ENCODE peak calls at places on chromosome 17, in seven cellular contexts. B is neural progenitor cell, N is retinal pigment epithelial cell, V is fibroblast of lung, X is right atrium auricular region, Y is IMR-90, Z is ovary. Q is an unnamed sample.

GRCh38 chr17:61058066-61058465 is 341.6 kb upstream of the TBX2 start:
- DNase-seq in B (no peak), N (no peak), V (no peak), X (no peak), Y (no peak), Z (no peak), Q (no peak)

GRCh38 chr17:230371-230770 is 48.9 kb upstream of the DOC2B start:
- DNase-seq in B (no peak), N (no peak), V (no peak), X (no peak), Y (no peak), Z (no peak), Q (no peak)

GRCh38 chr17:51748749-51749604 is 409.5 kb downstream of the CA10 start:
- DNase-seq in B (no peak), N (no peak), V (no peak), X (no peak), Y (no peak), Z (no peak), Q (no peak)

GRCh38 chr17:8153550-8153956 is 1.3 kb upstream of the PER1 start:
- DNase-seq in B (peak; percentile 41), N (peak; percentile 84), V (peak; percentile 98), X (peak; percentile 94), Y (peak; percentile 97), Z (peak; percentile 71), Q (peak; percentile 98)

GRCh38 chr17:67359960-67360817 is 6.2 kb downstream of the PSMD12 start:
- DNase-seq in B (peak; percentile 35), N (no peak), V (peak; percentile 30), X (no peak), Y (peak; percentile 45), Z (no peak), Q (peak; percentile 49)

GRCh38 chr17:34616148-34616547 is 36.8 kb downstream of the TMEM132E start:
- DNase-seq in B (peak; percentile 42), N (no peak), V (no peak), X (no peak), Y (no peak), Z (no peak), Q (no peak)

GRCh38 chr17:14699569-14700190 is 398.8 kb downstream of the HS3ST3B1 start:
- DNase-seq in B (peak; percentile 69), N (peak; percentile 50), V (no peak), X (no peak), Y (no peak), Z (no peak), Q (no peak)

GRCh38 chr17:8442310-8442709 is 6.6 kb downstream of the NDEL1 start:
- DNase-seq in B (no peak), N (no peak), V (no peak), X (no peak), Y (no peak), Z (no peak), Q (no peak)

GRCh38 chr17:66939461-66940114 is 24.9 kb upstream of the CACNG4 start:
- DNase-seq in B (no peak), N (peak; percentile 79), V (no peak), X (no peak), Y (no peak), Z (no peak), Q (no peak)

GRCh38 chr17:78736526-78737079 is 45.5 kb downstream of the CYTH1 start:
- DNase-seq in B (no peak), N (no peak), V (no peak), X (peak; percentile 85), Y (no peak), Z (no peak), Q (peak; percentile 57)

DNA sequence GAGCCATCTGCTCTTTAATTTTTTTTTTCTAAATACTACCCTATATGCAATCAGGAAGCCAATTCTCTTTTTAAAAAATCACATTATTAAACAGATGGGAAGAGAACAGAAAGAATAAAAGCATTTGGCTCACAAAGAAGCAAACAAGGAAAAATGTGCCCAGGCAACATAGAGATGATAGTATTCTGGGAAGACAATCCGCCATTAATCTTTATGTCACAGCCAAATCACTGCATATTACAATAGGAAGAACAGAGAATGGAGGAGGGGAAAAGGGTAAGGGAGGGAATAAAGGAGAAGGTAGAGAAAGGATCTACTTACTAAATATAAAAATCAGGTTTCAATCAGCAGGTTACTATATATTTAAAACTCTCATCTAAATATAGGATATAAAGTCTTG is 34.3 kb downstream of the STAT5B start:
- DNase-seq in B (no peak), N (no peak), V (no peak), X (no peak), Y (no peak), Z (no peak), Q (no peak)
- TF ChIP-seq CTCF in B (no peak), N (no peak), V (no peak), X (no peak), Y (no peak), Z (no peak), Q (no peak)

GRCh38 chr17:79842656-79843474 is 3.6 kb upstream of the CBX4 start:
- DNase-seq in B (peak; percentile 63), N (no peak), V (no peak), X (no peak), Y (no peak), Z (peak; percentile 60), Q (peak; percentile 15)
- H3K4me3 ChIP-seq in B (peak overlapping the region; percentile 56), N (no peak overlapping the region), V (no peak overlapping the region), X (peak overlapping the region; percentile 68), Y (no peak overlapping the region), Z (peak overlapping the region; percentile 46), Q (no peak overlapping the region)

GRCh38 chr17:44362964-44363612 is 565 bp downstream of the FAM171A2 start:
- DNase-seq in B (peak; percentile 63), N (no peak), V (no peak), X (no peak), Y (no peak), Z (no peak), Q (no peak)
- TF ChIP-seq CTCF in B (no peak), N (no peak), V (no peak), X (no peak), Y (no peak), Z (no peak), Q (no peak)

DNA sequence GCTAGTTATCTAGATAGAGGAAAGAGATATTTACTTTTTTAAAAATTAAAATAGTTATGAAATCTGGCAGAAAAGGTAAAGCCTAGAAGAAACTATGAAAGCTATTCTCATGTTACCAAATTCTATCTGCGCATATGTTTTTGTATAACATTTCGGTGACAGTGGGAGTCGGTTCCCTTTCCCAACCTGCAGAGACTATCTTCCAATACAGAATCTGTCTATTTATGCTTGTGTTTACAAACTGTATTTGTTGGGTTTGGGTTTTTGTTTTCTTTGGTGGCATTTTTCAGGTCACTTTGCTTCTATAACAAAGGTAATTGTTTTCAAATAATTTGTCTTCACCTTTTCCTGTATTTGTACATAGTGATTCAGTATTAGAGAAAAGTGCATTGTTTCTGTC is 69.8 kb downstream of the YPEL2 start:
- DNase-seq in B (no peak), N (no peak), V (no peak), X (no peak), Y (no peak), Z (no peak), Q (no peak)
- H3K4me3 ChIP-seq in B (no peak overlapping the region), N (no peak overlapping the region), V (no peak overlapping the region), X (no peak overlapping the region), Y (no peak overlapping the region), Z (no peak overlapping the region), Q (no peak overlapping the region)

GRCh38 chr17:80984749-80985148 is 6.9 kb upstream of the CHMP6 start:
- DNase-seq in B (peak; percentile 74), N (peak; percentile 90), V (peak; percentile 98), X (no peak), Y (peak; percentile 96), Z (no peak), Q (peak; percentile 93)
- TF ChIP-seq CTCF in B (peak; percentile 18), N (peak; percentile 54), V (peak; percentile 46), X (no peak), Y (peak; percentile 57), Z (no peak), Q (peak; percentile 48)

GRCh38 chr17:49971848-49972485 is 3.0 kb downstream of the DLX4 start:
- DNase-seq in B (peak; percentile 60), N (no peak), V (no peak), X (no peak), Y (no peak), Z (no peak), Q (no peak)
- H3K4me3 ChIP-seq in B (peak overlapping the region; percentile 31), N (no peak overlapping the region), V (no peak overlapping the region), X (peak overlapping the region; percentile 27), Y (no peak overlapping the region), Z (no peak overlapping the region), Q (no peak overlapping the region)